ENCODE peak calls at places on chromosomes 3 and 15, in five cellular contexts. U is Peyer's patch, N is stomach, P is uterus, S is suprapubic skin. F is an unnamed sample.
A peak's percentile ranks its signal among the peaks of the same experiment; 100 is the strongest.

GRCh38 chr15:74958320-74958907 is 1.8 kb upstream of the RPP25 start:
- DNase-seq in U (peak; percentile 86), N (peak; percentile 81), P (no peak), S (peak; percentile 86), F (peak; percentile 32)

GRCh38 chr15:68795298-68795848 is 25.3 kb downstream of the ANP32A start:
- DNase-seq in U (peak; percentile 82), N (peak; percentile 91), P (peak; percentile 81), S (peak; percentile 94), F (peak; percentile 74)

GRCh38 chr15:99566157-99566900 is 545 bp downstream of the MEF2A start:
- DNase-seq in U (peak; percentile 66), N (no peak), P (peak; percentile 44), S (peak; percentile 80), F (no peak)

GRCh38 chr3:44099566-44100297 is 142.0 kb upstream of the TOPAZ1 start:
- DNase-seq in U (no peak), N (no peak), P (no peak), S (no peak), F (no peak)

GRCh38 chr3:194471863-194472262 is 14.9 kb downstream of the ATP13A3 start:
- DNase-seq in U (no peak), N (no peak), P (no peak), S (no peak), F (no peak)

GRCh38 chr15:69031013-69032001 is 16.8 kb downstream of the NOX5 start:
- DNase-seq in U (peak; percentile 68), N (peak; percentile 41), P (no peak), S (no peak), F (no peak)

GRCh38 chr3:158731938-158732855 is at the start of gene RARRES1:
- DNase-seq in U (peak; percentile 85), N (peak; percentile 70), P (peak; percentile 79), S (peak; percentile 77), F (no peak)

GRCh38 chr15:63465104-63465503 is 39.3 kb upstream of the USP3 start:
- DNase-seq in U (no peak), N (no peak), P (no peak), S (no peak), F (no peak)

GRCh38 chr3:57063027-57063426 is 2.6 kb downstream of the SPATA12 start:
- DNase-seq in U (no peak), N (no peak), P (no peak), S (no peak), F (no peak)

GRCh38 chr3:14256561-14257342 is 78.1 kb downstream of the LSM3 start:
- DNase-seq in U (peak; percentile 80), N (peak; percentile 56), P (no peak), S (no peak), F (no peak)

GRCh38 chr3:21839592-21839991 is 88.6 kb upstream of the ZNF385D start:
- DNase-seq in U (no peak), N (no peak), P (no peak), S (no peak), F (no peak)

GRCh38 chr3:191216510-191216909 is 17.5 kb downstream of the OSTN start:
- DNase-seq in U (no peak), N (no peak), P (no peak), S (no peak), F (no peak)

GRCh38 chr3:114550155-114550554 is 256.3 kb downstream of the TIGIT start:
- DNase-seq in U (no peak), N (no peak), P (no peak), S (no peak), F (no peak)

GRCh38 chr3:175111036-175111435 is 251.9 kb downstream of the NAALADL2 start:
- DNase-seq in U (no peak), N (no peak), P (no peak), S (no peak), F (no peak)

GRCh38 chr3:140942221-140943104 is 827 bp downstream of the SLC25A36 start:
- DNase-seq in U (peak; percentile 77), N (peak; percentile 56), P (peak; percentile 42), S (peak; percentile 79), F (no peak)

GRCh38 chr3:58672451-58672850 is 5.9 kb upstream of the FAM3D start:
- DNase-seq in U (peak; percentile 10), N (peak; percentile 59), P (no peak), S (no peak), F (no peak)

GRCh38 chr15:84864429-84864795 is 20.1 kb upstream of the SLC28A1 start:
- DNase-seq in U (no peak), N (no peak), P (no peak), S (no peak), F (no peak)

GRCh38 chr3:127689266-127689860 is 16.6 kb downstream of the ABTB1 start:
- DNase-seq in U (peak; percentile 36), N (no peak), P (peak; percentile 6), S (peak; percentile 44), F (no peak)

GRCh38 chr3:170606675-170607074 is 20.8 kb upstream of the SLC7A14 start:
- DNase-seq in U (no peak), N (no peak), P (no peak), S (no peak), F (no peak)

GRCh38 chr15:39438260-39438659 is 142.6 kb upstream of the THBS1 start:
- DNase-seq in U (no peak), N (no peak), P (no peak), S (no peak), F (no peak)

GRCh38 chr3:197516517-197516889 is 39.3 kb downstream of the BDH1 start:
- DNase-seq in U (no peak), N (peak; percentile 43), P (no peak), S (no peak), F (no peak)

GRCh38 chr3:111112913-111113312 is 41.3 kb downstream of the NECTIN3 start:
- DNase-seq in U (no peak), N (no peak), P (no peak), S (no peak), F (no peak)

GRCh38 chr15:40064231-40064894 is 25.4 kb upstream of the SRP14 start:
- DNase-seq in U (no peak), N (no peak), P (no peak), S (no peak), F (no peak)

GRCh38 chr15:38300395-38300794 is 47.8 kb downstream of the SPRED1 start:
- DNase-seq in U (no peak), N (no peak), P (no peak), S (no peak), F (no peak)

GRCh38 chr3:25855281-25855680 is 65.4 kb downstream of the OXSM start:
- DNase-seq in U (no peak), N (no peak), P (no peak), S (no peak), F (no peak)

GRCh38 chr15:90789496-90789895 is 72.3 kb downstream of the BLM start:
- DNase-seq in U (no peak), N (no peak), P (no peak), S (no peak), F (no peak)

GRCh38 chr3:123688241-123688747 is 103.4 kb upstream of the HACD2 start:
- DNase-seq in U (no peak), N (no peak), P (no peak), S (no peak), F (peak; percentile 47)

GRCh38 chr3:192187485-192188051 is 539.8 kb downstream of the FGF12 start:
- DNase-seq in U (no peak), N (no peak), P (no peak), S (no peak), F (no peak)

GRCh38 chr3:42868841-42869240 is 6.8 kb downstream of the CYP8B1 start:
- DNase-seq in U (no peak), N (no peak), P (no peak), S (no peak), F (no peak)
- H3K27me3 ChIP-seq in U (no peaks in the 10 kb centered on the region), N (no peaks in the 10 kb centered on the region), P (no peaks in the 10 kb centered on the region), S (no peaks in the 10 kb centered on the region), F (no peaks in the 10 kb centered on the region)

DNA sequence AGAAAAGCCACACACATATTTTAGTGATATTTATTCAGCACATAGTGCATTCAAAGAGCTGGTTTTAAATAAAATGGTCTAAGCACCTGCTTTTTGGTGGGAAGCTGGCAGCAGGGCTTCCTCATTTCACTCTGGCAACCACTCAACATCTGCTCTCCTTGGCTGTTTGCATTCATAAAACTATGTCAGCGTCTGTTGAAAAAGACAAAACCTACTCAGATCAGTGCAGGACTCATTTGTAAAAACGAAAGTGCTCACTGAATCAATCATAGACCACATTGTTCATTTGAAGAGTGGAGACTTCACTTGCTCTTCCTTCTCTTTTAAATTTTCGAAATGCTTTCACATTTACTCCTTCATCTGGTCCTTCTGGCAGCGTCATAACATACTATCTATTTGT is 96.7 kb downstream of the SEMA6D start:
- DNase-seq in U (no peak), N (no peak), P (no peak), S (no peak), F (no peak)
- H3K9me3 ChIP-seq in U (no peaks in the 10 kb centered on the region), N (no peaks in the 10 kb centered on the region), P (no peaks in the 10 kb centered on the region), S (no peaks in the 10 kb centered on the region), F (no peaks in the 10 kb centered on the region)

GRCh38 chr3:184598220-184598927 is 36.8 kb downstream of the EPHB3 start:
- DNase-seq in U (no peak), N (no peak), P (no peak), S (no peak), F (no peak)

GRCh38 chr3:184601576-184602405 is 40.2 kb downstream of the EPHB3 start:
- DNase-seq in U (no peak), N (no peak), P (no peak), S (no peak), F (no peak)

GRCh38 chr3:184602406-184603155 is 41.0 kb downstream of the EPHB3 start:
- DNase-seq in U (peak; percentile 53), N (no peak), P (peak; percentile 49), S (no peak), F (no peak)

GRCh38 chr3:184599143-184599542 is 37.6 kb downstream of the EPHB3 start:
- DNase-seq in U (no peak), N (no peak), P (no peak), S (no peak), F (no peak)

DNA sequence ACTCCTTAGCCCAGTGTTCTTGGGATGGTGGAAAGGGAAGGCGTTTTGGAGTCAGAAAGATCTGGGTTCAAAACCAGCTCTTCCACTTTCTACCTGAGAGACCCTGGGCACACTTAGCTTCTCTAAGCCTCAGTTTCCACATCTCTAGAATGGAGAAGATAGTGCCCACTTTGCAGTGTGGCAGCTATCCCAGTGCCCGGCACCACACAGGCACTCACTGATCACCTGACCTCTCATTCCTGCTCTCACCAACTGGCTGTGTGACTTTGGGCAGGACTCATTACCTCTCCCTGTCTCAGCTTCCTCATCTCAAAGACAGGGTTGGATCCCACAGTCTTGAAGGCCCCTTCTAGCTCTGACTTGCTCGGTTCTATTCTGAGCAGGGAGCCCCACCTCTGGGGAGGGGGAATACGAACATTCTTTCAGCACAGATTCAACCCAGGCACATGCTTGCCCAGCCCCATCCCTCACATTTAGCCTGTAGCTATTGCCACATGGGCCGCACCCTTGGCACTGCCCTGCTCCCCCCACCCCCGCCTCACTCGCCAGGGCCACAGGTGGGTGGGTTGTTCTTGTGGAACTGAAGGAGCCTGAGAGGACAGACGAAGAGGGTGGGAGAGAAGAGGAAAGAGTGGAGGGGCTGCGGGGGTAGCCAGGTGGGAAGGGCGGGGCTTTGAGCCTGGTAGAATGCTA is 39.2 kb downstream of the EPHB3 start:
- DNase-seq in U (no peak), N (no peak), P (peak; percentile 14), S (no peak), F (no peak)
- H3K27me3 ChIP-seq in U (peaks cover 16% of the 10 kb centered on the region), N (peaks cover 48% of the 10 kb centered on the region), P (no peaks in the 10 kb centered on the region), S (peaks cover 11% of the 10 kb centered on the region), F (no peaks in the 10 kb centered on the region)

DNA sequence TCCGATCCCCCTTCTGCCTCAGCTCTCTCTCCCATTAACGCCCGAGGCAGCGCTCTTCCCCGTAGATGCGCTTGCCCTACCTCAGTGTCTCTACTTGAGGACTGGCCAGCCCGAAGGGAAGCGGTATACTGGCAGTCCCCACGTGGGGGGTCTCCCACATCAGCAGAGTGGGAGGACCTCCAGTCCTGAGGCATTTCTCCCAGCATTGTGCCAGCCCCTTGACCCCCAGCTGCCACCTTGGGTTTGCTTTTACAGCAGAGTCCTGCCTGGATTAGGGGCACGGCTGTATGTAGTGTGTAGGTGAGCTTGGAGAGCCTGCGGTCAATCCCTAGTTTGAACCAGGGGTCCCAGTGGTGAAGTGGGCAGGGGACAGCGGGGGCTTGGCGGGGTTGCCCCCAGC is 767 bp downstream of the SEMA3F start:
- DNase-seq in U (no peak), N (no peak), P (no peak), S (no peak), F (no peak)
- H3K9me3 ChIP-seq in U (no peaks in the 10 kb centered on the region), N (no peaks in the 10 kb centered on the region), P (no peaks in the 10 kb centered on the region), S (no peaks in the 10 kb centered on the region), F (no peaks in the 10 kb centered on the region)